ENCODE peak calls at places on chromosomes 13 and 19, in ten cellular contexts. K is MCF 10A, N is HL-60, O is WTC11, C is bronchial epithelial cell, D is ovary, W is epithelial cell of esophagus, R is mesothelial cell of epicardium, A is Peyer's patch, Y is PC-3. B is an unnamed sample.

GRCh38 chr13:44136693-44137268 is 236.8 kb upstream of the SERP2 start:
- DNase-seq in W (peak), C (peak), K (no peak), N (no peak), R (no peak), D (no peak), O (no peak), Y (peak), A (no peak), B (no peak)

GRCh38 chr19:2188708-2189385 is 25.1 kb downstream of the DOT1L start:
- DNase-seq in W (peak), N (no peak), A (no peak), K (no peak), O (no peak), D (no peak), R (no peak), C (peak), Y (no peak), B (no peak)

GRCh38 chr13:43626994-43627393 is 159.8 kb downstream of the ENOX1 start:
- DNase-seq in R (no peak), C (no peak), A (no peak), O (no peak), N (no peak), K (no peak), W (no peak), D (no peak), Y (no peak), B (no peak)

GRCh38 chr13:100520936-100521765 is 67.4 kb downstream of the GGACT start:
- DNase-seq in Y (no peak), C (no peak), A (no peak), N (no peak), D (no peak), R (no peak), O (peak), W (no peak), K (no peak), B (no peak)

GRCh38 chr19:33441277-33441699 is 67.8 kb downstream of the CEBPG start:
- DNase-seq in Y (no peak), C (no peak), R (no peak), O (no peak), K (no peak), D (no peak), A (no peak), W (no peak), N (no peak), B (no peak)

GRCh38 chr19:48490980-48491792 is 20.4 kb downstream of the LMTK3 start:
- DNase-seq in C (no peak), N (no peak), W (peak), D (peak), R (no peak), O (peak), Y (peak), K (peak), A (peak), B (peak)

GRCh38 chr19:40525234-40526051 is 51.2 kb upstream of the SHKBP1 start:
- DNase-seq in Y (no peak), O (no peak), C (no peak), K (no peak), R (no peak), D (no peak), W (no peak), N (no peak), A (no peak), B (no peak)

GRCh38 chr19:20482721-20483120 is 82.9 kb downstream of the ZNF737 start:
- DNase-seq in D (no peak), K (no peak), W (no peak), R (no peak), Y (no peak), A (no peak), N (no peak), O (peak), C (no peak), B (no peak)

GRCh38 chr13:112814905-112815585 is 125.2 kb downstream of the ATP11A start:
- DNase-seq in W (peak), C (peak), Y (peak), R (no peak), O (no peak), A (no peak), N (no peak), K (peak), D (no peak), B (no peak)

GRCh38 chr19:43525836-43526771 is 897 bp downstream of the ETHE1 start:
- DNase-seq in R (no peak), C (no peak), D (no peak), W (peak), N (peak), O (peak), A (peak), Y (peak), K (peak), B (no peak)

GRCh38 chr13:47837906-47838305 is 163.2 kb downstream of the SUCLA2 start:
- DNase-seq in C (no peak), O (no peak), D (no peak), R (no peak), K (no peak), N (no peak), Y (no peak), W (no peak), A (no peak), B (no peak)

GRCh38 chr19:6271721-6272410 is 7.9 kb downstream of the MLLT1 start:
- DNase-seq in C (no peak), R (no peak), D (peak), A (peak), W (peak), Y (peak), K (no peak), O (peak), N (no peak), B (no peak)

GRCh38 chr19:45712699-45713067 is 18.0 kb downstream of the FBXO46 start:
- DNase-seq in N (no peak), O (no peak), K (no peak), D (no peak), C (no peak), A (no peak), W (no peak), Y (no peak), R (no peak), B (no peak)

GRCh38 chr13:51070005-51070649 is 40.9 kb downstream of the C13orf42 start:
- DNase-seq in K (peak), R (peak), W (peak), N (peak), Y (peak), O (peak), A (peak), C (peak), D (peak), B (peak)

GRCh38 chr19:6047741-6048231 is 62.5 kb downstream of the RFX2 start:
- DNase-seq in W (peak), C (peak), A (peak), R (no peak), D (no peak), K (peak), Y (peak), N (peak), O (peak), B (peak)

GRCh38 chr19:46602392-46603194 is 1.5 kb downstream of the CALM3 start:
- DNase-seq in D (no peak), Y (no peak), O (no peak), R (no peak), W (no peak), C (no peak), N (no peak), A (peak), K (no peak), B (peak)

GRCh38 chr19:42250249-42250665 is 4.7 kb downstream of the ERF start:
- DNase-seq in R (no peak), W (no peak), N (no peak), K (no peak), Y (no peak), O (no peak), C (no peak), D (peak), A (no peak), B (no peak)

GRCh38 chr13:73059460-73060250 is 850 bp downstream of the KLF5 start:
- DNase-seq in Y (peak), A (peak), N (peak), D (peak), K (no peak), O (peak), C (no peak), W (peak), R (peak), B (peak)

GRCh38 chr13:98774776-98775175 is 22.3 kb upstream of the SLC15A1 start:
- DNase-seq in K (no peak), W (no peak), Y (no peak), C (no peak), A (no peak), N (no peak), O (no peak), D (no peak), R (no peak), B (no peak)

GRCh38 chr13:98771838-98772611 is 19.6 kb upstream of the SLC15A1 start:
- DNase-seq in R (no peak), O (no peak), C (no peak), D (no peak), A (no peak), Y (no peak), N (no peak), K (no peak), W (no peak), B (no peak)

GRCh38 chr13:98775386-98775785 is 22.9 kb upstream of the SLC15A1 start:
- DNase-seq in D (no peak), K (no peak), W (no peak), A (no peak), N (no peak), C (no peak), R (no peak), O (no peak), Y (no peak), B (no peak)

GRCh38 chr13:98773921-98774320 is 21.4 kb upstream of the SLC15A1 start:
- DNase-seq in D (no peak), A (no peak), C (no peak), W (no peak), Y (no peak), O (no peak), N (no peak), R (no peak), K (no peak), B (no peak)

DNA sequence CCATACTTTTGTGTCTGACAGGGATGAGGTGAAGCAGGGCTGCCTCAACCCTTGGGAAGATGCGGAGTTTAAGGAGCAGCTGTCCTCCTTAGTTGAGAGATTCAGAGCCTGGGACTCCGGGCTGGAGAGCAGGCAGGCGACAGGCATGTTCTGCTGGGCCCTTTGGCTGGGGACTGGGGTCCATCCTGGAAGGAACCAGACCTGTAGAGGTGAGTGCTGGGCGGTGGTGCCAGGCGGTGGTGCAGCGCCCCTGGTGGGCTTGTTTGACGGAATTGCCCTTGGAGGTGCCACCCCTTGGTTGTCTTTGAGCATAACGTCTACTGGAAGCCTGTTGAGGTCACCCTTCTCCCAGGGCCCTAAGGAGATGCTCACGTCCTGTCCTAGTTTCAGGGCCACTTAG is 20.6 kb upstream of the SLC15A1 start:
- DNase-seq in Y (no peak), K (no peak), O (peak), C (no peak), R (no peak), D (no peak), N (no peak), A (no peak), W (no peak), B (no peak)
- TF ChIP-seq CTCF in Y (no peak), K (no peak), O (peak), C (no peak), R (no peak), D (no peak), N (no peak), A (no peak), W (no peak), B (no peak)

GRCh38 chr13:26718872-26719271 is 41.7 kb downstream of the GPR12 start:
- DNase-seq in D (no peak), N (no peak), O (no peak), C (no peak), K (no peak), Y (no peak), A (no peak), W (no peak), R (no peak), B (no peak)

GRCh38 chr13:26716984-26717383 is 43.6 kb downstream of the GPR12 start:
- DNase-seq in K (no peak), Y (no peak), D (no peak), A (no peak), C (no peak), R (no peak), N (no peak), W (no peak), O (no peak), B (no peak)

GRCh38 chr13:26721251-26721939 is 39.2 kb downstream of the GPR12 start:
- DNase-seq in W (no peak), O (no peak), D (no peak), R (no peak), N (peak), Y (no peak), C (no peak), A (no peak), K (no peak), B (peak)

GRCh38 chr13:26718146-26718545 is 42.4 kb downstream of the GPR12 start:
- DNase-seq in N (no peak), C (no peak), A (no peak), Y (no peak), D (no peak), R (no peak), O (no peak), K (no peak), W (no peak), B (no peak)

GRCh38 chr13:26719356-26719945 is 41.1 kb downstream of the GPR12 start:
- DNase-seq in Y (peak), W (no peak), O (no peak), K (peak), R (no peak), A (no peak), N (peak), C (no peak), D (no peak), B (no peak)
- TF ChIP-seq CTCF in Y (peak), W (peak), O (no peak), K (no peak), R (no peak), A (no peak), N (peak), C (no peak), D (no peak), B (no peak)

DNA sequence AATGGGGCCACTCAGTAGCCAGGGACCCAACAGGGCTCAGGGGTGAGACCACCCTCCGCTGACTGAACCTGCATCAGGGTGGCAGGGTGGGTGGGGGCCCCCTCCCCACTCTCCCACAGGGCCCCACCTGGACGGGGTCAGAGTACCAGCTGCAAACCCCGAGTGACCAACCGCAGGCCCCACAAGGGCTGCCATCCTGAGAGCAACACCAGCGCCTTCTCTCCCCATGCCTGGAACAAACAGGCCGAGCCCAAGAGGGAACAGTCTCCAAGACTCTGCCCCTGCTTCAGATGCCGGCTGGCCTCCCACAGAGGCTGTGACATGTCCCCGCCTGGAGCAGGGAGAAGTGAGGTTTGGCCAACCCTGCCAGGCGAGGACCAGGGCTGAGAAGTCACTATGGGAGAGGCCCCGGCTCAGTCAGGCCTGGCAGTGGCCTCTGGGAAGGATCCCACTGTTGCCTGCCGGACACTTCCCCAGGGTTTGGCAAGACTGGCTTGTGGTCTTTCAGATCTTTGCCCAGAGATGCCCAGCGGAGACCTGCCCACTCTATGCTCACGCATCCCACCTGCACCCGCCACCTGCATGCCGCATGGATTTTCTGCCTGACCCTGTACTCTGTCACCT is 27.2 kb downstream of the MPND start:
- DNase-seq in C (no peak), A (no peak), N (no peak), R (no peak), D (no peak), K (no peak), O (no peak), W (no peak), Y (no peak), B (no peak)
- TF ChIP-seq CTCF in C (no peak), A (no peak), N (no peak), R (no peak), D (no peak), K (no peak), O (no peak), W (no peak), Y (no peak), B (no peak)

GRCh38 chr19:38526430-38526829 is 91.3 kb downstream of the MAP4K1 start:
- DNase-seq in C (no peak), W (no peak), N (no peak), D (no peak), O (no peak), Y (no peak), R (no peak), K (no peak), A (no peak), B (no peak)

GRCh38 chr19:38523319-38523718 is 89.8 kb downstream of the RYR1 start:
- DNase-seq in R (no peak), W (no peak), Y (no peak), A (no peak), C (no peak), K (no peak), O (no peak), D (no peak), N (no peak), B (no peak)

GRCh38 chr19:38524994-38525634 is 91.6 kb downstream of the RYR1 start:
- DNase-seq in D (no peak), O (no peak), A (no peak), W (no peak), C (no peak), K (no peak), N (no peak), R (no peak), Y (no peak), B (no peak)

GRCh38 chr19:38522915-38523314 is 89.4 kb downstream of the RYR1 start:
- DNase-seq in O (no peak), K (no peak), A (no peak), R (no peak), Y (no peak), N (no peak), W (no peak), D (no peak), C (no peak), B (no peak)

DNA sequence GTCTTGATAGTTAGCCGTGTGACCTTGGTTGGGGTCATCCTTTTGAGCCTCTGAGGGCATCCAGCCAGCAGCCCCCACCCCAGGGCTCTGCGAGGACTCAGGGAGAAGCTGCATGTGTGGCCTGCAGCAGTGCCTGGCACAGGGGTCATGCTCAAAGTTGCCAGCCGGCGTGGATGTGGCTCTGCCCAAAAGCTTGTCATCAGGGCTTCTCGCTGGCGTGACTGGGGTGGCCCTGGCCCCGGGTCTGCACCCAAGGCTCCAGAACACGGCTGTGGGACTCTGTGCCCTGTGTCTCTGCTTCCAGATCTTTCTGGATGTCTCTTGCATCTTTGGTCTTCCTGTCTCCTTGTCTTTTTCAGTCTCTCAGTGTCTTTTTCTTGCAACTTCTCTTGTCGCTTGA is 90.9 kb downstream of the RYR1 start:
- DNase-seq in N (no peak), K (no peak), W (no peak), Y (no peak), R (no peak), C (no peak), D (no peak), O (no peak), A (no peak), B (no peak)
- TF ChIP-seq CTCF in N (no peak), K (no peak), W (no peak), Y (no peak), R (no peak), C (no peak), D (no peak), O (no peak), A (no peak), B (no peak)

DNA sequence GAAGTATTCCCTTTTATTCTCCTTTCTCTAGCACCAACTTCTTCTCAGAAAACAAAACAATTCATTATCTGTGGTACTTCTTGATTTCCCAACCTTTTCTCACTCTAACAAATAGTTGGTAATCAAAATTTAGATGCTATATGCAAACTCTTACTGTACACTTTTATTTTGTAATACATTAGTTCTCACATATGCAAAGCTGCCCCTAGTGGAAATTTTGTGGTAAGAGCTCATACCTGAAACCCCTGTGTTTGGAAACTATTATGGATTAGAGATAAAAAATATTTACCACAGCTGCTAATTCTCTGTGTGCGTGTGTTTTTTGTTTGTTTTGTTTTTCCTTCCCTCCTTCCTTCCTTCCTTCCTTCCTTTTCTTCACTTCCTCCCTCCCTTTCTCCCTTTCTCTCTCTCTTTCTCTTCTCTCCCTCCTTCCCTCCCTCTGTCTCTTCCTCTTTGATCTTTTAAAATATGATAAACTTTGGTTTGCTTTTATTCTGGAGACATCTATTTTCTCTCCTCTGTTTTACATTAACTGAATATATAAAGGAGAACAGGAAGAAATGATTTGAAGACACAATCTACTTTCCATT is 537.4 kb downstream of the SLITRK6 start:
- DNase-seq in R (no peak), N (no peak), K (peak), C (peak), Y (peak), O (no peak), D (no peak), A (no peak), W (peak), B (no peak)
- TF ChIP-seq CTCF in R (peak), N (peak), K (peak), C (peak), Y (peak), O (peak), D (no peak), A (no peak), W (peak), B (no peak)

GRCh38 chr13:94612050-94612449 is 10.4 kb downstream of the GPR180 start:
- DNase-seq in O (no peak), C (no peak), R (no peak), W (no peak), D (no peak), K (no peak), Y (no peak), N (no peak), A (no peak), B (no peak)
- TF ChIP-seq CTCF in O (no peak), C (no peak), R (no peak), W (no peak), D (no peak), K (no peak), Y (no peak), N (no peak), A (no peak), B (no peak)

DNA sequence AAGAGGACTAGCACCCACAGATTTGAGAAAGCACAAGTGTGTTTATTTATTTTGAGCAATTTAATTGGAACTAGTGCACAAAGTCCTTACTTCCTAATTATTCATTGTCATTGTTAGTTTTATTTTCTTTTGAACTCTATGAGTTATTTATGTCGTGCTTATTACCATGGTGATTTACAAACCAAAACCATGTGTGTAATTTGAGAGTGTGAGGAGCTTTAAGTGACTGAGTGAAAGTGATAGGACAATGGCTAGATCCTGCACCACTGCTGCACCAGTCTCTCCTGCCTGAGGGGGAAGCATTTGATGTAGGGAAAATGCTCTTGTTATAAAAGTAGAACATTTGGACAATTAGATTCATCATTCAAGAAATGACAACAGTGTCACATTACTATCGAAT is 172.3 kb upstream of the KLF12 start:
- DNase-seq in A (no peak), O (no peak), R (no peak), D (no peak), Y (peak), N (no peak), C (no peak), K (peak), W (no peak), B (no peak)
- TF ChIP-seq CTCF in A (no peak), O (no peak), R (no peak), D (no peak), Y (no peak), N (no peak), C (no peak), K (no peak), W (no peak), B (no peak)

B was measured in GM20000.